ENCODE peak calls at places on chromosomes 1 and 21, in four cellular contexts. W is K562, M is endothelial cell of umbilical vein, U is HCT116. P is an unnamed sample.

GRCh38 chr1:82899017-82899416 is 1098.3 kb downstream of the ADGRL2 start:
- DNase-seq in W (no peak), M (no peak), U (no peak), P (no peak)

GRCh38 chr1:175182347-175182746 is 10.2 kb downstream of the KIAA0040 start:
- DNase-seq in W (no peak), M (no peak), U (no peak), P (no peak)

GRCh38 chr1:186054013-186054412 is 319.8 kb downstream of the HMCN1 start:
- DNase-seq in U (no peak), M (no peak), W (peak), P (no peak)

GRCh38 chr1:36867575-36867974 is 166.7 kb downstream of the GRIK3 start:
- DNase-seq in M (no peak), U (no peak), W (no peak), P (no peak)

GRCh38 chr1:84998642-84999280 is 1.8 kb upstream of the MCOLN2 start:
- DNase-seq in W (no peak), U (no peak), M (no peak), P (peak)

GRCh38 chr1:97050501-97050900 is 328.9 kb downstream of the PTBP2 start:
- DNase-seq in W (no peak), U (peak), M (peak), P (no peak)

GRCh38 chr21:31299291-31300147 is 44.5 kb downstream of the TIAM1 start:
- DNase-seq in U (no peak), W (no peak), M (no peak), P (no peak)

GRCh38 chr1:32684167-32684811 is 18.3 kb downstream of the SYNC start:
- DNase-seq in W (no peak), U (no peak), M (peak), P (no peak)

GRCh38 chr21:42306366-42307035 is 8.7 kb downstream of the TFF3 start:
- DNase-seq in U (no peak), M (no peak), W (no peak), P (no peak)

GRCh38 chr1:20947409-20947808 is 160.3 kb upstream of the HP1BP3 start:
- DNase-seq in U (no peak), W (no peak), M (no peak), P (no peak)

GRCh38 chr1:3774503-3775247 is 2.1 kb downstream of the SMIM1 start:
- DNase-seq in U (no peak), M (no peak), W (peak), P (no peak)

GRCh38 chr1:22636369-22636768 is at the start of gene C1QA:
- DNase-seq in W (no peak), U (no peak), M (no peak), P (peak)

GRCh38 chr1:239307886-239308285 is 78.5 kb upstream of the CHRM3 start:
- DNase-seq in U (no peak), W (no peak), M (no peak), P (no peak)

GRCh38 chr1:23254584-23254983 is 37.3 kb upstream of the HTR1D start:
- DNase-seq in W (no peak), M (no peak), U (no peak), P (no peak)

GRCh38 chr1:89755593-89755992 is 65.2 kb upstream of the LRRC8D start:
- DNase-seq in M (no peak), W (no peak), U (no peak), P (no peak)

GRCh38 chr1:118396824-118397530 is 211.9 kb upstream of the SPAG17 start:
- DNase-seq in U (no peak), M (no peak), W (no peak), P (no peak)

GRCh38 chr1:225348400-225348799 is 79.4 kb downstream of the LBR start:
- DNase-seq in W (no peak), U (no peak), M (no peak), P (no peak)

GRCh38 chr1:23865543-23865930 is 2.6 kb downstream of the FUCA1 start:
- DNase-seq in M (no peak), W (no peak), U (peak), P (peak)

GRCh38 chr1:107767156-107767582 is 197.8 kb downstream of the VAV3 start:
- DNase-seq in M (peak), U (no peak), W (no peak), P (no peak)

GRCh38 chr21:42590431-42591131 is 62.8 kb upstream of the PDE9A start:
- DNase-seq in W (no peak), M (no peak), U (no peak), P (no peak)

GRCh38 chr1:15771836-15772516 is 13.4 kb downstream of the FBLIM1 start:
- DNase-seq in W (no peak), M (no peak), U (no peak), P (no peak)

GRCh38 chr1:34266127-34266951 is 89.6 kb downstream of the C1orf94 start:
- DNase-seq in M (no peak), U (no peak), W (no peak), P (no peak)

GRCh38 chr1:37676281-37677243 is 15.8 kb upstream of the CDCA8 start:
- DNase-seq in M (no peak), W (no peak), U (no peak), P (no peak)

GRCh38 chr1:78855258-78855657 is 151.3 kb downstream of the ADGRL4 start:
- DNase-seq in W (no peak), U (no peak), M (no peak), P (no peak)

GRCh38 chr1:171152533-171152932 is 32.6 kb upstream of the FMO2 start:
- DNase-seq in U (no peak), M (no peak), W (no peak), P (no peak)

GRCh38 chr1:201019321-201019977 is 4.1 kb downstream of the KIF21B start:
- DNase-seq in W (peak), U (peak), M (no peak), P (peak)

GRCh38 chr1:92858564-92859399 is 26.9 kb downstream of the RPL5 start:
- DNase-seq in W (peak), M (peak), U (peak), P (peak)

GRCh38 chr1:228151526-228151925 is 1.8 kb downstream of the GJC2 start:
- DNase-seq in U (no peak), M (no peak), W (no peak), P (no peak)

GRCh38 chr1:187787696-187788095 is 958.9 kb downstream of the PLA2G4A start:
- DNase-seq in M (no peak), W (no peak), U (no peak), P (no peak)

GRCh38 chr1:55826413-55827080 is 611.4 kb upstream of the USP24 start:
- DNase-seq in U (no peak), W (no peak), M (no peak), P (no peak)

GRCh38 chr1:106584663-106585062 is 471.8 kb upstream of the PRMT6 start:
- DNase-seq in W (no peak), U (no peak), M (no peak), P (no peak)

GRCh38 chr1:51666463-51666862 is 49.6 kb downstream of the OSBPL9 start:
- DNase-seq in M (no peak), U (no peak), W (no peak), P (peak)

GRCh38 chr1:224454337-224455055 is 19.9 kb upstream of the WDR26 start:
- DNase-seq in U (no peak), M (no peak), W (peak), P (no peak)

GRCh38 chr1:99645199-99645598 is 714 bp upstream of the PALMD start:
- DNase-seq in M (peak), U (no peak), W (peak), P (no peak)

GRCh38 chr1:2392686-2393085 is 1.0 kb downstream of the RER1 start:
- DNase-seq in U (no peak), M (no peak), W (no peak), P (no peak)

GRCh38 chr21:35933466-35933865 is 126.9 kb downstream of the SETD4 start:
- DNase-seq in W (no peak), U (peak), M (peak), P (peak)

GRCh38 chr1:34113362-34113761 is 51.7 kb downstream of the CSMD2 start:
- DNase-seq in M (no peak), W (no peak), U (no peak), P (no peak)

GRCh38 chr1:44884746-44885145 is 41.7 kb upstream of the PTCH2 start:
- DNase-seq in U (no peak), M (peak), W (no peak), P (no peak)

GRCh38 chr1:98794196-98794886 is 132.8 kb downstream of the SNX7 start:
- DNase-seq in M (peak), U (peak), W (peak), P (peak)

GRCh38 chr1:203470240-203470639 is 5.4 kb upstream of the PRELP start:
- DNase-seq in W (no peak), M (no peak), U (no peak), P (no peak)
- TF ChIP-seq POLR2AphosphoS5 in W (no peak), M (no peak), U (no peak), P (no peak)

DNA sequence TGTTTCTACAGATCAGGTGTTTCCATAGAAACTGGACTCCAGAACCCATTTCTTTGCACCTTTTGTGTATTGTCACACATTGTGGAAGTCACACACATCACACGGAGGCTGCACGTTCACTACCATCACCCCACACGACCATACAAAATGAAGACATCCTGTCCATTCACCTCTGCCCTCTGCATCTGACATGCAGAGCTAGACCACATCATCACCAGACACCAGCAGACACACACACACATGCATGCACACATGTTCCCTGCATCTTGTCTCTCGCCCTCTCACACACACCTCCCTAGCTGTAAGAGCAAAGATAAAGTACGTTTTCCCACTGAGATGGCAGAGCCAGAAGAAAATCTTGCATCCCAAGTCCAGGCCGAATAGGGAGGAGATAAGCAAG is 617 bp downstream of the PRELP start:
- DNase-seq in M (no peak), U (no peak), W (no peak), P (no peak)
- H3K4me3 ChIP-seq in M (no peak), U (no peak), W (no peak), P (no peak)

GRCh38 chr1:57492846-57493245 is 69.0 kb upstream of the DAB1 start:
- DNase-seq in W (no peak), M (no peak), U (no peak), P (no peak)

GRCh38 chr1:57489342-57490036 is 65.6 kb upstream of the DAB1 start:
- DNase-seq in W (no peak), U (no peak), M (peak), P (no peak)

DNA sequence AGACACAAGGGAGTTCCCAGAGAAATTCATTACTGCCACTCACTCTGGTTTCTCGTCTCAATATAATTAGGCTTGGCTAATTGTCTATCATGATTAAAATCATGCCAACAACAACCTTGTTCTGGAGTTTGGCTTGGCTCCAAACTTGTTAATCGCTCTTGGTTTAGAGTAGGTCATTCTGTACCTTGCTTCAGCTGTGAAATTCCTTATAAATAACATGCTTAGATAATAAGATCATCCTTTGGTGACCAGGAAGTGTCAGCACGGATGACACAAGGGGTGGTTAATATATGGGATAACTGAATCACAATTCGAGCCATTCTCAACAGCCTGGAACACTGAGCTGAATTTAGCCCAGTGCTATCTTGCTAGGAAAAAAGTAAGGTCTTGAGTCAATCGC is 70.8 kb upstream of the DAB1 start:
- DNase-seq in U (no peak), M (no peak), W (no peak), P (no peak)
- TF ChIP-seq POLR2AphosphoS5 in U (no peak), M (no peak), W (no peak), P (no peak)

GRCh38 chr1:75722966-75723365 is 1.5 kb upstream of the ACADM start:
- DNase-seq in W (no peak), M (no peak), U (no peak), P (no peak)
- H3K4me3 ChIP-seq in W (no peak), M (no peak), U (no peak), P (no peak)

DNA sequence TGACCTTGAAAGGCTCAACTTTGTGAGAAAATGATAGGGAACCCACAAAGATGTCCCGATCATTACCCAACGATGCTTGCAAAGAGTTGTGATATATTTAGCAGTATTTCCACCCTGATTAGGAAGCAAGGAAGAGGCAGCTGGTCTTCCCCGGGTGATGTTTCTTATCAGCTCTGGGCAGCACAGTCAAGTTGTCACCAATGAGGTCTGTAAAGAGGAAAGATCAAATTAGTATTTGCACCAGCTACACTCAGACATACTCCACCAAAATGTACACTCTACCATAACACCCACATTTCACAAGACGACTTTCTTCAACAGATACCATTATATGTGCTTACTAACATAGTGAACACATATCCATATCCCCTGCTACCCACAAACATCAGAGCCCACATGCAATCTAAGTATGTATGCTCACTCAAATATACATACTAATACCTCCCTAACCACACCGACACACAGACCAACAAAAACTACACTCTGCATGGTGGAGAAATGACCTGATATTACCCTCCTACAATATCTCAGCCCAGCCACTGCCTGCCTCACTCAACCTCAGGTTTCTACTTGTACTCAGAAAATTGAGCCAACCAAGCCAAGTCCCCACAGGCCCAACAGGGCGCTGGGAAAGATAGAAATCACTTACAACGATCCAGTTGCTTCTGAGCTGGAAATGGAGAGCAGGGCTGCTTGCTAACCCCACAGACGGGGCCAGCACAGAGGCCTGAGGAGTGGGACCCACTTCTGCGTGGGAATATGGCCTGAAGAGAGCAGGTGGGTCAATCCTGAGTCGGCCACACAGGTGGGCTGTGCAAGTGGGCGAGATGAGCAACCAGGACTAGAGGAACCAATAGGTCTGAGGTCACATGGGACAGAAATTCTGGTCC is 4.6 kb upstream of the BTG2 start:
- DNase-seq in M (no peak), U (no peak), W (peak), P (peak)
- TF ChIP-seq POLR2AphosphoS5 in M (no peak), U (no peak), W (peak), P (peak)

GRCh38 chr1:41791667-41792484 is 126.8 kb downstream of the HIVEP3 start:
- DNase-seq in U (no peak), W (no peak), M (no peak), P (peak)
- H3K4me3 ChIP-seq in U (no peak), W (no peak), M (no peak), P (no peak)

GRCh38 chr1:156465747-156466365 is 34.7 kb downstream of the MEF2D start:
- DNase-seq in U (no peak), M (peak), W (no peak), P (no peak)
- TF ChIP-seq POLR2AphosphoS5 in U (no peak), M (no peak), W (no peak), P (no peak)

GRCh38 chr1:91689586-91690481 is 189.2 kb downstream of the CDC7 start:
- DNase-seq in U (no peak), M (peak), W (no peak), P (no peak)
- H3K4me3 ChIP-seq in U (no peak), M (peak), W (no peak), P (no peak)

GRCh38 chr1:167510880-167511279 is 7.4 kb downstream of the CD247 start:
- DNase-seq in M (no peak), W (no peak), U (no peak), P (no peak)
- TF ChIP-seq POLR2AphosphoS5 in M (no peak), W (no peak), U (no peak), P (no peak)

GRCh38 chr1:109639063-109639840 is 16.6 kb upstream of the GSTM4 start:
- DNase-seq in W (no peak), U (no peak), M (no peak), P (no peak)

GRCh38 chr1:109642610-109643009 is 13.3 kb upstream of the GSTM4 start:
- DNase-seq in W (no peak), U (no peak), M (no peak), P (no peak)

GRCh38 chr1:109641341-109641740 is 14.6 kb upstream of the GSTM4 start:
- DNase-seq in U (no peak), M (no peak), W (no peak), P (peak)

GRCh38 chr1:109639841-109640184 is 16.1 kb upstream of the GSTM4 start:
- DNase-seq in M (no peak), U (no peak), W (no peak), P (peak)

GRCh38 chr1:109640285-109640865 is 15.5 kb upstream of the GSTM4 start:
- DNase-seq in W (peak), M (peak), U (no peak), P (no peak)
- H3K4me3 ChIP-seq in W (no peak), M (no peak), U (no peak), P (no peak)